ENCODE peak calls at places on chromosomes 3 and 15, in four cellular contexts. One of them, this sample, is unnamed.

GRCh38 chr15:26115229-26115943 is 252.3 kb upstream of the ATP10A start:
- DNase-seq in RWPE1: no peak
- DNase-seq in KBM-7: no peak
- DNase-seq in M059J: no peak
- DNase-seq in this sample: no peak

GRCh38 chr15:99708563-99708962 is 24.7 kb downstream of the LYSMD4 start:
- DNase-seq in RWPE1: peak; percentile 86
- DNase-seq in KBM-7: no peak
- DNase-seq in M059J: peak; percentile 78
- DNase-seq in this sample: peak; percentile 93

GRCh38 chr15:76533995-76534394 is 197.4 kb downstream of the ISL2 start:
- DNase-seq in RWPE1: no peak
- DNase-seq in KBM-7: no peak
- DNase-seq in M059J: peak; percentile 21
- DNase-seq in this sample: no peak

GRCh38 chr3:107001635-107002034 is 375.6 kb upstream of the CCDC54 start:
- DNase-seq in RWPE1: no peak
- DNase-seq in KBM-7: no peak
- DNase-seq in M059J: peak; percentile 71
- DNase-seq in this sample: peak; percentile 16

GRCh38 chr15:36497903-36498302 is 81.5 kb upstream of the CDIN1 start:
- DNase-seq in RWPE1: no peak
- DNase-seq in KBM-7: no peak
- DNase-seq in M059J: peak; percentile 9
- DNase-seq in this sample: no peak

GRCh38 chr3:52028572-52028971 is 27.8 kb downstream of the DUSP7 start:
- DNase-seq in RWPE1: no peak
- DNase-seq in KBM-7: no peak
- DNase-seq in M059J: no peak
- DNase-seq in this sample: peak; percentile 46

GRCh38 chr15:99443056-99443756 is 122.6 kb upstream of the MEF2A start:
- DNase-seq in RWPE1: no peak
- DNase-seq in KBM-7: no peak
- DNase-seq in M059J: no peak
- DNase-seq in this sample: no peak

GRCh38 chr3:50862221-50862620 is 187.5 kb downstream of the DOCK3 start:
- DNase-seq in RWPE1: no peak
- DNase-seq in KBM-7: no peak
- DNase-seq in M059J: no peak
- DNase-seq in this sample: no peak

GRCh38 chr15:42971830-42972229 is 51.3 kb upstream of the TTBK2 start:
- DNase-seq in RWPE1: no peak
- DNase-seq in KBM-7: no peak
- DNase-seq in M059J: no peak
- DNase-seq in this sample: no peak

GRCh38 chr15:71730277-71731144 is 79.8 kb upstream of the NR2E3 start:
- DNase-seq in RWPE1: peak; percentile 69
- DNase-seq in KBM-7: peak; percentile 66
- DNase-seq in M059J: peak; percentile 66
- DNase-seq in this sample: peak; percentile 74

GRCh38 chr3:73365756-73366397 is 258.9 kb downstream of the PDZRN3 start:
- DNase-seq in RWPE1: no peak
- DNase-seq in KBM-7: no peak
- DNase-seq in M059J: peak; percentile 5
- DNase-seq in this sample: no peak

GRCh38 chr15:57444877-57445513 is 68.7 kb downstream of the CGNL1 start:
- DNase-seq in RWPE1: no peak
- DNase-seq in KBM-7: no peak
- DNase-seq in M059J: peak; percentile 77
- DNase-seq in this sample: no peak

GRCh38 chr15:63329567-63330350 is 51.9 kb downstream of the CA12 start:
- DNase-seq in RWPE1: no peak
- DNase-seq in KBM-7: no peak
- DNase-seq in M059J: peak; percentile 24
- DNase-seq in this sample: no peak

GRCh38 chr3:50971487-50971924 is 296.8 kb downstream of the DOCK3 start:
- DNase-seq in RWPE1: peak; percentile 33
- DNase-seq in KBM-7: peak; percentile 82
- DNase-seq in M059J: peak; percentile 30
- DNase-seq in this sample: peak; percentile 65

GRCh38 chr3:9715764-9716437 is 12.3 kb downstream of the CPNE9 start:
- DNase-seq in RWPE1: peak; percentile 80
- DNase-seq in KBM-7: peak; percentile 93
- DNase-seq in M059J: peak; percentile 88
- DNase-seq in this sample: peak; percentile 93

GRCh38 chr3:41026394-41027177 is 172.7 kb upstream of the CTNNB1 start:
- DNase-seq in RWPE1: no peak
- DNase-seq in KBM-7: peak; percentile 14
- DNase-seq in M059J: peak; percentile 42
- DNase-seq in this sample: peak; percentile 60

GRCh38 chr3:14598143-14598569 is 53.4 kb upstream of the CCDC174 start:
- DNase-seq in RWPE1: peak; percentile 30
- DNase-seq in KBM-7: peak; percentile 28
- DNase-seq in M059J: peak; percentile 32
- DNase-seq in this sample: peak; percentile 51

GRCh38 chr15:77901251-77901881 is 176.1 kb downstream of the TBC1D2B start:
- DNase-seq in RWPE1: no peak
- DNase-seq in KBM-7: no peak
- DNase-seq in M059J: no peak
- DNase-seq in this sample: no peak

This sample was measured in ELR.